ENCODE peak calls at places on chromosome 18, in nine cellular contexts. H is uterus; A is stimulated activated CD8-positive, alpha-beta memory T cell treated with anti-CD3 and anti-CD28 coated beads, Interleukin-12 subunit alpha, Interleukin-12 subunit beta, amount 100 ng/mL, for 4 hours; S is HTR-8/SVneo; Y is NCI-H1092; Z is AG08395; I is cardiac fibroblast; E is SJSA1; B is stimulated activated CD4-positive, alpha-beta T cell treated with anti-CD3 and anti-CD28 coated beads, Interleukin-4, amount 100 ng/mL, for 4 hours. K is an unnamed sample.

GRCh38 chr18:30763913-30764350 is 278.6 kb downstream of the DSC3 start:
- DNase-seq in B (no peak), I (no peak), Y (no peak), Z (no peak), E (no peak), H (no peak), S (no peak), A (no peak), K (no peak)

GRCh38 chr18:39260565-39260964 is 1695.0 kb upstream of the CELF4 start:
- DNase-seq in Z (no peak), A (no peak), Y (no peak), E (no peak), B (no peak), H (no peak), I (no peak), S (no peak), K (no peak)

GRCh38 chr18:76476665-76477561 is 18.1 kb downstream of the ZNF516 start:
- DNase-seq in B (no peak), I (peak; percentile 94), A (no peak), H (no peak), E (peak; percentile 75), Y (no peak), S (peak; percentile 36), Z (peak; percentile 82), K (no peak)

GRCh38 chr18:46362533-46362932 is 258.3 kb downstream of the HAUS1 start:
- DNase-seq in S (no peak), Z (no peak), H (no peak), B (no peak), A (no peak), I (no peak), E (no peak), Y (no peak), K (no peak)

GRCh38 chr18:76670564-76671288 is 151.6 kb upstream of the ZNF236 start:
- DNase-seq in I (no peak), E (no peak), Y (no peak), S (no peak), Z (no peak), H (peak; percentile 81), A (no peak), B (no peak), K (no peak)

GRCh38 chr18:61901334-61901986 is 8.7 kb upstream of the RNF152 start:
- DNase-seq in A (no peak), B (peak; percentile 15), S (no peak), Z (peak; percentile 74), Y (peak; percentile 65), H (peak; percentile 54), I (peak; percentile 76), E (peak; percentile 58), K (no peak)

GRCh38 chr18:75305984-75306383 is 95.4 kb downstream of the TSHZ1 start:
- DNase-seq in Z (no peak), I (no peak), S (no peak), H (no peak), A (no peak), E (no peak), B (no peak), Y (no peak), K (no peak)

GRCh38 chr18:75638597-75639467 is 211.3 kb upstream of the SMIM21 start:
- DNase-seq in S (no peak), B (no peak), I (peak; percentile 32), A (no peak), E (peak; percentile 84), H (no peak), Z (peak; percentile 79), Y (no peak), K (no peak)

GRCh38 chr18:23198217-23198845 is 63.0 kb downstream of the CABLES1 start:
- DNase-seq in E (peak; percentile 23), Z (no peak), S (no peak), A (no peak), Y (no peak), H (no peak), I (no peak), B (no peak), K (no peak)

GRCh38 chr18:69845588-69846506 is 101.8 kb downstream of the CD226 start:
- DNase-seq in B (no peak), H (no peak), I (no peak), Y (peak; percentile 89), S (no peak), E (no peak), Z (no peak), A (no peak), K (no peak)

GRCh38 chr18:75915941-75916640 is 488.6 kb upstream of the SMIM21 start:
- DNase-seq in Z (peak; percentile 32), A (no peak), E (no peak), H (no peak), B (no peak), Y (peak; percentile 81), I (no peak), S (no peak), K (no peak)

GRCh38 chr18:48007955-48008701 is 77.7 kb upstream of the SMAD2 start:
- DNase-seq in B (peak; percentile 58), E (peak; percentile 57), S (peak; percentile 79), H (peak; percentile 40), A (peak; percentile 39), I (peak; percentile 32), Z (peak; percentile 61), Y (peak; percentile 71), K (no peak)

GRCh38 chr18:56319953-56320352 is 318.4 kb downstream of the TXNL1 start:
- DNase-seq in Z (no peak), A (no peak), E (no peak), B (no peak), S (no peak), H (no peak), I (no peak), Y (no peak), K (no peak)

GRCh38 chr18:46028536-46028891 is 43.5 kb downstream of the PSTPIP2 start:
- DNase-seq in B (no peak), I (no peak), A (no peak), H (no peak), S (no peak), Y (no peak), E (no peak), Z (no peak), K (no peak)

GRCh38 chr18:57141208-57142129 is 5.4 kb upstream of the BOD1L2 start:
- DNase-seq in Z (no peak), B (no peak), E (no peak), I (no peak), A (no peak), Y (peak; percentile 15), H (no peak), S (no peak), K (no peak)

GRCh38 chr18:10017048-10017447 is 103.2 kb downstream of the VAPA start:
- DNase-seq in Y (no peak), A (no peak), S (no peak), I (no peak), H (no peak), Z (no peak), E (no peak), B (no peak), K (no peak)

GRCh38 chr18:30957086-30957485 is 85.5 kb downstream of the DSC3 start:
- DNase-seq in Z (no peak), A (no peak), E (peak; percentile 1), I (no peak), S (no peak), B (no peak), Y (no peak), H (no peak), K (no peak)

GRCh38 chr18:55321268-55322175 is 266.5 kb downstream of the TCF4 start:
- DNase-seq in H (peak; percentile 92), S (peak; percentile 27), Y (peak; percentile 92), Z (peak; percentile 63), E (peak; percentile 90), I (peak; percentile 95), B (peak; percentile 14), A (no peak), K (peak; percentile 95)

GRCh38 chr18:45686892-45687611 is 36.9 kb upstream of the SLC14A1 start:
- DNase-seq in I (no peak), B (no peak), A (peak; percentile 20), H (no peak), Z (no peak), E (no peak), Y (no peak), S (no peak), K (no peak)

GRCh38 chr18:45863469-45863868 is 38.0 kb downstream of the SIGLEC15 start:
- DNase-seq in I (no peak), Z (no peak), S (no peak), B (no peak), A (no peak), H (no peak), E (peak; percentile 14), Y (no peak), K (no peak)

GRCh38 chr18:38575648-38576047 is 1010.0 kb upstream of the CELF4 start:
- DNase-seq in A (no peak), Y (no peak), H (no peak), E (no peak), Z (no peak), S (no peak), B (no peak), I (no peak), K (no peak)

GRCh38 chr18:35050004-35050623 is 8.9 kb downstream of the MAPRE2 start:
- DNase-seq in E (no peak), S (no peak), H (no peak), B (no peak), Y (no peak), Z (no peak), I (peak; percentile 35), A (no peak), K (no peak)

GRCh38 chr18:13563390-13563805 is 163.0 kb downstream of the FAM210A start:
- DNase-seq in H (no peak), B (no peak), E (no peak), S (no peak), Z (no peak), Y (no peak), A (no peak), I (no peak), K (no peak)

GRCh38 chr18:69969491-69969890 is 21.8 kb upstream of the CD226 start:
- DNase-seq in Z (no peak), Y (no peak), H (no peak), S (no peak), A (no peak), E (no peak), I (peak; percentile 68), B (no peak), K (no peak)

GRCh38 chr18:3447035-3447894 is 2.7 kb upstream of the TGIF1 start:
- DNase-seq in E (no peak), S (no peak), H (peak; percentile 71), Y (no peak), B (peak; percentile 10), I (peak; percentile 79), A (peak; percentile 7), Z (peak; percentile 15), K (no peak)

GRCh38 chr18:41165625-41166024 is 789.4 kb upstream of the PIK3C3 start:
- DNase-seq in E (no peak), Y (no peak), A (no peak), B (no peak), H (no peak), S (no peak), I (no peak), Z (no peak), K (no peak)

GRCh38 chr18:44526705-44527415 is 153.8 kb upstream of the SETBP1 start:
- DNase-seq in Z (no peak), I (no peak), Y (no peak), S (no peak), A (no peak), H (no peak), E (no peak), B (no peak), K (no peak)

GRCh38 chr18:49892148-49892924 is 79.0 kb upstream of the ACAA2 start:
- DNase-seq in H (no peak), S (peak; percentile 2), B (no peak), E (peak; percentile 81), A (no peak), Z (no peak), Y (no peak), I (peak; percentile 31), K (no peak)

GRCh38 chr18:10525563-10526210 is at the start of gene NAPG:
- DNase-seq in Y (peak; percentile 84), A (peak; percentile 83), Z (peak; percentile 99), B (peak; percentile 89), E (peak; percentile 91), S (peak; percentile 97), I (peak; percentile 94), H (peak; percentile 83), K (peak; percentile 96)

GRCh38 chr18:24600076-24600654 is 139.7 kb downstream of the HRH4 start:
- DNase-seq in Y (peak; percentile 78), H (peak; percentile 17), S (peak; percentile 22), I (peak; percentile 71), Z (peak; percentile 67), A (no peak), E (peak; percentile 21), B (no peak), K (no peak)

GRCh38 chr18:68779169-68779568 is 18.7 kb upstream of the CCDC102B start:
- DNase-seq in I (peak; percentile 91), Z (peak; percentile 16), H (no peak), Y (no peak), A (no peak), S (no peak), B (no peak), E (no peak), K (no peak)